ENCODE peak calls at places on chromosomes 3 and 15, in six cellular contexts. One of them, this sample, is unnamed.

GRCh38 chr3:150920236-150920635 is 15.0 kb upstream of the MINDY4B start:
- DNase-seq in astrocyte of the spinal cord: no peak
- DNase-seq in IMR-90: no peak
- DNase-seq in GM06990: no peak
- DNase-seq in HFF-Myc: no peak
- DNase-seq in BE2C: no peak
- DNase-seq in this sample: peak

GRCh38 chr3:71578045-71578730 is 5.3 kb downstream of the FOXP1 start:
- DNase-seq in astrocyte of the spinal cord: no peak
- DNase-seq in IMR-90: peak
- DNase-seq in GM06990: no peak
- DNase-seq in HFF-Myc: no peak
- DNase-seq in BE2C: no peak
- DNase-seq in this sample: no peak

GRCh38 chr15:41949400-41950126 is 22.8 kb downstream of the EHD4 start:
- DNase-seq in astrocyte of the spinal cord: no peak
- DNase-seq in IMR-90: no peak
- DNase-seq in GM06990: no peak
- DNase-seq in HFF-Myc: no peak
- DNase-seq in BE2C: no peak
- DNase-seq in this sample: no peak

GRCh38 chr3:105137911-105138310 is 228.8 kb upstream of the ALCAM start:
- DNase-seq in astrocyte of the spinal cord: no peak
- DNase-seq in IMR-90: peak
- DNase-seq in GM06990: no peak
- DNase-seq in HFF-Myc: no peak
- DNase-seq in BE2C: no peak
- DNase-seq in this sample: no peak

GRCh38 chr15:52343831-52344230 is 48.2 kb upstream of the MYO5C start:
- DNase-seq in astrocyte of the spinal cord: peak
- DNase-seq in IMR-90: peak
- DNase-seq in GM06990: no peak
- DNase-seq in HFF-Myc: no peak
- DNase-seq in BE2C: no peak
- DNase-seq in this sample: peak

GRCh38 chr3:179731544-179731943 is 78.7 kb downstream of the USP13 start:
- DNase-seq in astrocyte of the spinal cord: no peak
- DNase-seq in IMR-90: no peak
- DNase-seq in GM06990: no peak
- DNase-seq in HFF-Myc: no peak
- DNase-seq in BE2C: no peak
- DNase-seq in this sample: no peak

GRCh38 chr15:98896002-98896721 is 111.4 kb downstream of the PGPEP1L start:
- DNase-seq in astrocyte of the spinal cord: peak
- DNase-seq in IMR-90: peak
- DNase-seq in GM06990: no peak
- DNase-seq in HFF-Myc: no peak
- DNase-seq in BE2C: no peak
- DNase-seq in this sample: peak

GRCh38 chr3:104368760-104369159 is 997.9 kb upstream of the ALCAM start:
- DNase-seq in astrocyte of the spinal cord: no peak
- DNase-seq in IMR-90: no peak
- DNase-seq in GM06990: no peak
- DNase-seq in HFF-Myc: no peak
- DNase-seq in BE2C: no peak
- DNase-seq in this sample: no peak

GRCh38 chr15:76204558-76204845 is 106.8 kb downstream of the ETFA start:
- DNase-seq in astrocyte of the spinal cord: no peak
- DNase-seq in IMR-90: no peak
- DNase-seq in GM06990: no peak
- DNase-seq in HFF-Myc: no peak
- DNase-seq in BE2C: no peak
- DNase-seq in this sample: no peak

GRCh38 chr3:171183042-171183441 is 156.5 kb upstream of the SLC2A2 start:
- DNase-seq in astrocyte of the spinal cord: no peak
- DNase-seq in IMR-90: peak
- DNase-seq in GM06990: no peak
- DNase-seq in HFF-Myc: no peak
- DNase-seq in BE2C: no peak
- DNase-seq in this sample: peak

GRCh38 chr15:52257734-52258062 is 37.9 kb downstream of the MYO5C start:
- DNase-seq in astrocyte of the spinal cord: peak
- DNase-seq in IMR-90: peak
- DNase-seq in GM06990: no peak
- DNase-seq in HFF-Myc: no peak
- DNase-seq in BE2C: peak
- DNase-seq in this sample: no peak

GRCh38 chr3:171566803-171567422 is 106.7 kb upstream of the TNIK start:
- DNase-seq in astrocyte of the spinal cord: peak
- DNase-seq in IMR-90: peak
- DNase-seq in GM06990: no peak
- DNase-seq in HFF-Myc: peak
- DNase-seq in BE2C: no peak
- DNase-seq in this sample: peak

GRCh38 chr3:42376397-42376798 is 34.0 kb downstream of the LYZL4 start:
- DNase-seq in astrocyte of the spinal cord: peak
- DNase-seq in IMR-90: peak
- DNase-seq in GM06990: no peak
- DNase-seq in HFF-Myc: peak
- DNase-seq in BE2C: no peak
- DNase-seq in this sample: peak

GRCh38 chr3:13289771-13290285 is 130.3 kb downstream of the NUP210 start:
- DNase-seq in astrocyte of the spinal cord: no peak
- DNase-seq in IMR-90: no peak
- DNase-seq in GM06990: no peak
- DNase-seq in HFF-Myc: no peak
- DNase-seq in BE2C: no peak
- DNase-seq in this sample: no peak

GRCh38 chr15:64619880-64620839 is 155.2 kb downstream of the RBPMS2 start:
- DNase-seq in astrocyte of the spinal cord: peak
- DNase-seq in IMR-90: peak
- DNase-seq in GM06990: no peak
- DNase-seq in HFF-Myc: no peak
- DNase-seq in BE2C: no peak
- DNase-seq in this sample: no peak

GRCh38 chr3:9862391-9863235 is 17.4 kb downstream of the CIDEC start:
- DNase-seq in astrocyte of the spinal cord: peak
- DNase-seq in IMR-90: no peak
- DNase-seq in GM06990: no peak
- DNase-seq in HFF-Myc: no peak
- DNase-seq in BE2C: no peak
- DNase-seq in this sample: peak

GRCh38 chr15:37220949-37221670 is 120.8 kb upstream of the MEIS2 start:
- DNase-seq in astrocyte of the spinal cord: no peak
- DNase-seq in IMR-90: no peak
- DNase-seq in GM06990: no peak
- DNase-seq in HFF-Myc: no peak
- DNase-seq in BE2C: peak
- DNase-seq in this sample: no peak

GRCh38 chr15:48898083-48898482 is 20.1 kb downstream of the EID1 start:
- DNase-seq in astrocyte of the spinal cord: no peak
- DNase-seq in IMR-90: no peak
- DNase-seq in GM06990: no peak
- DNase-seq in HFF-Myc: no peak
- DNase-seq in BE2C: no peak
- DNase-seq in this sample: no peak

GRCh38 chr3:150436161-150436560 is 28.1 kb downstream of the TSC22D2 start:
- DNase-seq in astrocyte of the spinal cord: no peak
- DNase-seq in IMR-90: no peak
- DNase-seq in GM06990: no peak
- DNase-seq in HFF-Myc: no peak
- DNase-seq in BE2C: no peak
- DNase-seq in this sample: no peak

GRCh38 chr3:196175717-196176116 is 35.5 kb downstream of the ZDHHC19 start:
- DNase-seq in astrocyte of the spinal cord: no peak
- DNase-seq in IMR-90: no peak
- DNase-seq in GM06990: no peak
- DNase-seq in HFF-Myc: no peak
- DNase-seq in BE2C: no peak
- DNase-seq in this sample: no peak

GRCh38 chr3:10177737-10178136 is 13.0 kb downstream of the IRAK2 start:
- DNase-seq in astrocyte of the spinal cord: no peak
- DNase-seq in IMR-90: no peak
- DNase-seq in GM06990: no peak
- DNase-seq in HFF-Myc: no peak
- DNase-seq in BE2C: no peak
- DNase-seq in this sample: no peak

GRCh38 chr3:187041362-187042061 is 97.8 kb downstream of the RPL39L start:
- DNase-seq in astrocyte of the spinal cord: peak
- DNase-seq in IMR-90: peak
- DNase-seq in GM06990: no peak
- DNase-seq in HFF-Myc: no peak
- DNase-seq in BE2C: no peak
- DNase-seq in this sample: peak

GRCh38 chr3:134579266-134579665 is 71.6 kb downstream of the KY start:
- DNase-seq in astrocyte of the spinal cord: no peak
- DNase-seq in IMR-90: no peak
- DNase-seq in GM06990: no peak
- DNase-seq in HFF-Myc: no peak
- DNase-seq in BE2C: no peak
- DNase-seq in this sample: no peak

GRCh38 chr3:159185443-159186050 is 383.7 kb downstream of the MFSD1 start:
- DNase-seq in astrocyte of the spinal cord: no peak
- DNase-seq in IMR-90: no peak
- DNase-seq in GM06990: peak
- DNase-seq in HFF-Myc: no peak
- DNase-seq in BE2C: no peak
- DNase-seq in this sample: no peak

GRCh38 chr3:31382856-31383255 is 149.9 kb upstream of the STT3B start:
- DNase-seq in astrocyte of the spinal cord: no peak
- DNase-seq in IMR-90: no peak
- DNase-seq in GM06990: no peak
- DNase-seq in HFF-Myc: no peak
- DNase-seq in BE2C: no peak
- DNase-seq in this sample: no peak

GRCh38 chr15:88127477-88127799 is 129.1 kb downstream of the NTRK3 start:
- DNase-seq in astrocyte of the spinal cord: no peak
- DNase-seq in IMR-90: no peak
- DNase-seq in GM06990: no peak
- DNase-seq in HFF-Myc: no peak
- DNase-seq in BE2C: no peak
- DNase-seq in this sample: no peak

GRCh38 chr3:195558602-195559001 is 15.5 kb upstream of the PPP1R2 start:
- DNase-seq in astrocyte of the spinal cord: no peak
- DNase-seq in IMR-90: peak
- DNase-seq in GM06990: no peak
- DNase-seq in HFF-Myc: peak
- DNase-seq in BE2C: no peak
- DNase-seq in this sample: peak

GRCh38 chr3:106305127-106305526 is 436.3 kb upstream of the CBLB start:
- DNase-seq in astrocyte of the spinal cord: no peak
- DNase-seq in IMR-90: peak
- DNase-seq in GM06990: no peak
- DNase-seq in HFF-Myc: no peak
- DNase-seq in BE2C: no peak
- DNase-seq in this sample: no peak

GRCh38 chr15:100601158-100601557 is 826 bp downstream of the LINS1 start:
- DNase-seq in astrocyte of the spinal cord: no peak
- DNase-seq in IMR-90: no peak
- DNase-seq in GM06990: peak
- DNase-seq in HFF-Myc: no peak
- DNase-seq in BE2C: peak
- DNase-seq in this sample: peak

GRCh38 chr3:6779140-6779539 is 81.8 kb upstream of the GRM7 start:
- DNase-seq in astrocyte of the spinal cord: no peak
- DNase-seq in IMR-90: no peak
- DNase-seq in GM06990: no peak
- DNase-seq in HFF-Myc: no peak
- DNase-seq in BE2C: no peak
- DNase-seq in this sample: no peak
- TF ChIP-seq CTCF in astrocyte of the spinal cord: no peak
- TF ChIP-seq CTCF in IMR-90: no peak
- TF ChIP-seq CTCF in GM06990: peak
- TF ChIP-seq CTCF in HFF-Myc: no peak
- TF ChIP-seq CTCF in BE2C: peak
- TF ChIP-seq CTCF in this sample: no peak

GRCh38 chr15:40306371-40306770 is 1.4 kb downstream of the PLCB2 start:
- DNase-seq in astrocyte of the spinal cord: no peak
- DNase-seq in IMR-90: no peak
- DNase-seq in GM06990: no peak
- DNase-seq in HFF-Myc: no peak
- DNase-seq in BE2C: no peak
- DNase-seq in this sample: no peak
- H3K4me3 ChIP-seq in astrocyte of the spinal cord: no peak
- H3K4me3 ChIP-seq in IMR-90: no peak
- H3K4me3 ChIP-seq in GM06990: no peak
- H3K4me3 ChIP-seq in HFF-Myc: no peak
- H3K4me3 ChIP-seq in BE2C: no peak
- H3K4me3 ChIP-seq in this sample: no peak

GRCh38 chr15:69011641-69012040 is 2.9 kb upstream of the NOX5 start:
- DNase-seq in astrocyte of the spinal cord: no peak
- DNase-seq in IMR-90: no peak
- DNase-seq in GM06990: no peak
- DNase-seq in HFF-Myc: no peak
- DNase-seq in BE2C: no peak
- DNase-seq in this sample: no peak
- TF ChIP-seq CTCF in astrocyte of the spinal cord: no peak
- TF ChIP-seq CTCF in IMR-90: no peak
- TF ChIP-seq CTCF in GM06990: no peak
- TF ChIP-seq CTCF in HFF-Myc: no peak
- TF ChIP-seq CTCF in BE2C: no peak
- TF ChIP-seq CTCF in this sample: no peak

GRCh38 chr3:123926396-123926795 is 34.6 kb downstream of the CCDC14 start:
- DNase-seq in astrocyte of the spinal cord: no peak
- DNase-seq in IMR-90: no peak
- DNase-seq in GM06990: no peak
- DNase-seq in HFF-Myc: no peak
- DNase-seq in BE2C: no peak
- DNase-seq in this sample: no peak

GRCh38 chr3:123930426-123930825 is 30.6 kb downstream of the CCDC14 start:
- DNase-seq in astrocyte of the spinal cord: no peak
- DNase-seq in IMR-90: no peak
- DNase-seq in GM06990: no peak
- DNase-seq in HFF-Myc: no peak
- DNase-seq in BE2C: no peak
- DNase-seq in this sample: no peak

GRCh38 chr3:123934250-123934649 is 26.8 kb downstream of the CCDC14 start:
- DNase-seq in astrocyte of the spinal cord: no peak
- DNase-seq in IMR-90: no peak
- DNase-seq in GM06990: no peak
- DNase-seq in HFF-Myc: no peak
- DNase-seq in BE2C: no peak
- DNase-seq in this sample: no peak

DNA sequence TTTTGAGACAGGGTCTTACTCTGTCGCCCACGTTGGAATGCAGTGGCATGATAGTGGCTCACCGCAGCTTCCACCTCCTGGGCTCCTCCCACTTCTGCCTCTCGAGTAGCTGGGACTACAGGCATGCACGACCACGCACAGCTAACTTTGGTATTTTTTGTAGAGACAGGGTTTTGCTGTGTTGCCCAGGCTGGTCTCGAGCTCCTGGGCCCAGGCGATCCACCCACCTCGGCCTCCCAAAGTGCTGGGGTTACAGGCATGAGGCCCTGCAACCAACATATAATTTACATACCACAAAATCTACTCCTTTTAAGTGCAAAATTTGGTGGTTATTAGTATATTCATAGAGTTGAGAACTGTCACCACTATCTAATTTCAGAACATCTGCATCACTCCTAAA is 31.7 kb downstream of the CCDC14 start:
- DNase-seq in astrocyte of the spinal cord: no peak
- DNase-seq in IMR-90: no peak
- DNase-seq in GM06990: no peak
- DNase-seq in HFF-Myc: no peak
- DNase-seq in BE2C: no peak
- DNase-seq in this sample: no peak
- H3K4me3 ChIP-seq in astrocyte of the spinal cord: no peak
- H3K4me3 ChIP-seq in IMR-90: no peak
- H3K4me3 ChIP-seq in GM06990: no peak
- H3K4me3 ChIP-seq in HFF-Myc: no peak
- H3K4me3 ChIP-seq in BE2C: no peak
- H3K4me3 ChIP-seq in this sample: no peak